ENCODE peak calls at places on chromosomes 11 and 22, in ten cellular contexts. X is fibroblast of pulmonary artery; U is epithelial cell of esophagus; Z is GM23338; C is nephron progenitor cell; L is breast epithelium; E is CD8-positive, alpha-beta T cell; V is fibroblast of mammary gland; W is tibial artery; D is HFFc6. P is an unnamed sample.

GRCh38 chr11:19934828-19935259 is 222.2 kb downstream of the NAV2 start:
- DNase-seq in W (no peak), U (peak; percentile 46), E (no peak), X (peak; percentile 41), L (no peak), V (peak; percentile 94), D (peak; percentile 89), C (no peak), Z (no peak), P (no peak)

GRCh38 chr11:109865558-109866186 is 227.5 kb upstream of the ZC3H12C start:
- DNase-seq in V (no peak), U (peak; percentile 46), W (no peak), E (no peak), L (no peak), C (no peak), Z (peak; percentile 21), X (no peak), D (no peak), P (no peak)

GRCh38 chr22:48874956-48875355 is 952.7 kb downstream of the BRD1 start:
- DNase-seq in L (no peak), D (no peak), V (no peak), W (no peak), C (no peak), U (no peak), Z (no peak), E (no peak), X (no peak), P (no peak)

GRCh38 chr11:105144887-105145286 is 5.3 kb upstream of the CARD18 start:
- DNase-seq in D (peak; percentile 58), E (no peak), W (no peak), U (peak; percentile 71), L (no peak), C (no peak), Z (no peak), X (peak; percentile 66), V (peak; percentile 59), P (peak; percentile 28)

GRCh38 chr11:128802358-128802981 is 64.6 kb downstream of the KCNJ1 start:
- DNase-seq in Z (peak; percentile 83), C (peak; percentile 27), V (no peak), W (no peak), U (peak; percentile 45), X (peak; percentile 42), D (peak; percentile 53), L (no peak), E (no peak), P (no peak)

GRCh38 chr11:109706940-109707339 is 284.9 kb downstream of the C11orf87 start:
- DNase-seq in W (no peak), X (no peak), L (no peak), U (no peak), D (no peak), V (no peak), C (no peak), Z (no peak), E (no peak), P (no peak)

GRCh38 chr22:36433318-36434231 is 45.8 kb upstream of the MYH9 start:
- DNase-seq in Z (peak; percentile 55), E (no peak), L (no peak), C (no peak), X (no peak), D (no peak), V (no peak), W (no peak), U (peak; percentile 15), P (no peak)

GRCh38 chr11:66293777-66294625 is 2.3 kb downstream of the TMEM151A start:
- DNase-seq in Z (no peak), L (no peak), V (no peak), D (no peak), X (no peak), U (no peak), W (no peak), E (no peak), C (no peak), P (no peak)

GRCh38 chr11:128208329-128209220 is 378.8 kb downstream of the ETS1 start:
- DNase-seq in W (peak; percentile 71), X (peak; percentile 99), L (peak; percentile 51), D (peak; percentile 86), Z (no peak), V (peak; percentile 97), E (no peak), C (no peak), U (peak; percentile 93), P (peak; percentile 97)

GRCh38 chr11:82505384-82505783 is 228.3 kb downstream of the FAM181B start:
- DNase-seq in D (no peak), Z (peak; percentile 11), X (no peak), V (no peak), L (no peak), E (no peak), C (no peak), W (no peak), U (no peak), P (no peak)

GRCh38 chr11:27571151-27571840 is 64.7 kb upstream of the LIN7C start:
- DNase-seq in W (no peak), Z (peak; percentile 25), D (peak; percentile 55), U (no peak), X (peak; percentile 67), C (no peak), V (peak; percentile 34), L (no peak), E (no peak), P (peak; percentile 70)

GRCh38 chr22:35253946-35254345 is 3.3 kb upstream of the HMGXB4 start:
- DNase-seq in X (no peak), W (no peak), V (no peak), Z (no peak), E (no peak), U (no peak), D (no peak), L (no peak), C (no peak), P (no peak)

GRCh38 chr11:36009469-36009868 is 65.6 kb downstream of the LDLRAD3 start:
- DNase-seq in V (peak; percentile 64), D (peak; percentile 51), W (no peak), U (peak; percentile 68), C (no peak), Z (no peak), L (no peak), E (no peak), X (peak; percentile 76), P (peak; percentile 44)

DNA sequence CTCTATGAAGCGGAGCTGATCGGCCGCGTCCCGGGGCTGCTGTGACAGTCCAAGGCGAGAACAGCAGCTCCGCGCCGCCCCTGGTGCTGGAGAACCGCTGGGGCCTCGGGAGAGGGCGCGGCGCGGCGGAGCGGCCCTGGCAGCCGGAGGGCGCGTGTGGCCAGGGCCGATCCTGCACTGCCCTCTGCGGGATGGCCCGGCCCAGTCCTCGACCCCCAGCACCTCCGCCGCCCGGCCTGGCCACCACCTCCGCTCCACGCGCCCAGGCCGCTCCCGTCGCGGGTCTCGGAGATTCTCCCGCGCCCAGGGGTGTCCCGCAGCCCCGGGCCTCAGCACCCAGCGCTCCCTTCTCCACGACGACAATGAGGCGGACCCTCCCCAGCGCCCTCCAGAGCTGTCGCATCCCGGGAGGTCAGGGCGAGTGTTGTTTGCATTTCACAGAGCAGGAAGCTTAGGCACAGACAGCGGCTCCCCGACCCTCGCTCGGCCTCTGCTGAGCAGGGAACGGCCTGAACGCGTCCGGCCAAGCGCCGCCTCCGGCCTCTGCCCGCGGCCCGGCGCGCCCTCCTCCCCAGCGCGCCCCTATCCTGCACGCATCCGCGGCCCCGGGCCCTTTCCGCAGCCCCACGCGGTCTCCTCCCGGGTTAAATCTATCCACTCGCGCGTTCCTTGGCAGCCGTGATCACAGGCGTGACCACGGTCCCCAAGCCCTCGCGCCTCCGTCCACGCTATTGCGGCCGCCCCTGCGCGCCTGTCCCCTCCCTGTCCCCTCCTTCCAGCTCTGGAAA is 109.7 kb downstream of the WNT7B start:
- DNase-seq in L (peak; percentile 14), D (no peak), V (peak; percentile 25), X (peak; percentile 29), U (no peak), Z (peak; percentile 72), E (peak; percentile 34), C (peak; percentile 62), W (no peak), P (no peak)
- TF ChIP-seq CTCF in L (no peak), D (peak; percentile 64), V (no peak), X (no peak), U (no peak), Z (no peak), E (no peak), C (no peak), W (no peak), P (no peak)

GRCh38 chr11:11022126-11022730 is 164.4 kb upstream of the ZBED5 start:
- DNase-seq in D (no peak), U (peak; percentile 39), W (no peak), X (peak; percentile 58), V (peak; percentile 47), C (no peak), L (no peak), Z (peak; percentile 46), E (no peak), P (peak; percentile 12)
- TF ChIP-seq CTCF in D (peak; percentile 79), U (peak; percentile 33), W (peak; percentile 43), X (peak; percentile 40), V (peak; percentile 50), C (peak; percentile 24), L (peak; percentile 37), Z (peak; percentile 67), E (peak; percentile 63), P (peak; percentile 17)

GRCh38 chr11:32323814-32324130 is 111.6 kb downstream of the WT1 start:
- DNase-seq in L (no peak), V (no peak), U (no peak), D (no peak), C (no peak), W (no peak), X (no peak), Z (no peak), E (no peak), P (no peak)
- TF ChIP-seq CTCF in L (no peak), V (no peak), U (no peak), D (peak; percentile 37), C (no peak), W (no peak), X (no peak), Z (no peak), E (peak; percentile 2), P (no peak)

GRCh38 chr11:61639816-61640443 is 40.3 kb upstream of the DAGLA start:
- DNase-seq in L (no peak), U (peak; percentile 68), C (no peak), W (no peak), V (peak; percentile 30), Z (peak; percentile 73), D (peak; percentile 12), X (peak; percentile 32), E (no peak), P (no peak)

GRCh38 chr11:61647529-61647928 is 32.7 kb upstream of the DAGLA start:
- DNase-seq in L (no peak), E (no peak), C (no peak), Z (no peak), D (no peak), X (no peak), V (no peak), U (peak; percentile 38), W (no peak), P (no peak)

GRCh38 chr11:61645179-61645868 is 34.9 kb upstream of the DAGLA start:
- DNase-seq in C (no peak), D (no peak), L (no peak), V (peak; percentile 19), Z (no peak), U (no peak), E (no peak), W (no peak), X (no peak), P (no peak)

GRCh38 chr11:61637287-61637686 is 42.9 kb upstream of the DAGLA start:
- DNase-seq in D (no peak), W (no peak), U (no peak), X (no peak), Z (no peak), V (no peak), E (no peak), L (no peak), C (no peak), P (no peak)

GRCh38 chr11:61642162-61642561 is 38.0 kb upstream of the DAGLA start:
- DNase-seq in W (no peak), L (no peak), V (no peak), E (no peak), C (no peak), U (no peak), X (no peak), D (no peak), Z (no peak), P (no peak)
- TF ChIP-seq CTCF in W (no peak), L (no peak), V (no peak), E (no peak), C (no peak), U (no peak), X (no peak), D (no peak), Z (no peak), P (no peak)

P was measured in astrocyte of the cerebellum.